ENCODE peak calls at places on chromosomes 12 and 14, in ten cellular contexts. E, Z, H, T, A, Y, L, K, V and B are unnamed samples.

GRCh38 chr12:132353811-132354210 is 24.4 kb upstream of the GALNT9 start:
- DNase-seq in H (no peak), K (no peak), E (no peak), Z (peak; percentile 13), T (no peak), L (no peak), Y (no peak), A (peak; percentile 57), V (no peak), B (peak; percentile 40)

GRCh38 chr12:21502164-21502496 is 541 bp downstream of the GOLT1B start:
- DNase-seq in Z (no peak), A (no peak), H (peak; percentile 66), K (no peak), E (peak; percentile 37), V (no peak), Y (peak; percentile 20), T (peak; percentile 4), L (no peak), B (peak; percentile 54)

GRCh38 chr14:74569826-74570591 is 42.0 kb downstream of the LTBP2 start:
- DNase-seq in T (no peak), K (no peak), H (no peak), Z (no peak), V (no peak), Y (no peak), A (no peak), E (no peak), L (peak; percentile 35), B (no peak)

GRCh38 chr14:106044949-106045596 is 518.7 kb downstream of the TMEM121 start:
- DNase-seq in Y (peak; percentile 64), Z (peak; percentile 70), H (no peak), V (peak; percentile 8), L (peak; percentile 56), K (peak; percentile 18), A (peak; percentile 41), E (peak; percentile 64), T (no peak), B (peak; percentile 76)

GRCh38 chr14:89029961-89030694 is 205.7 kb downstream of the TTC8 start:
- DNase-seq in Z (no peak), L (no peak), Y (no peak), T (no peak), A (no peak), H (no peak), E (no peak), K (no peak), V (no peak), B (no peak)

GRCh38 chr14:94145902-94146527 is 16.6 kb upstream of the IFI27L2 start:
- DNase-seq in V (no peak), E (no peak), Y (no peak), L (no peak), H (no peak), T (no peak), K (no peak), Z (no peak), A (no peak), B (no peak)

GRCh38 chr12:8687846-8688601 is 9.8 kb upstream of the RIMKLB start:
- DNase-seq in A (no peak), V (peak; percentile 56), H (peak; percentile 94), L (no peak), E (peak; percentile 34), K (peak; percentile 32), Z (no peak), T (peak; percentile 53), Y (peak; percentile 29), B (no peak)

GRCh38 chr12:111304642-111305071 is 64.2 kb downstream of the PHETA1 start:
- DNase-seq in T (no peak), V (peak; percentile 71), Y (no peak), Z (no peak), H (no peak), L (no peak), A (no peak), E (no peak), K (no peak), B (no peak)

GRCh38 chr12:82740129-82741000 is 53.7 kb downstream of the TMTC2 start:
- DNase-seq in V (peak; percentile 23), K (no peak), H (no peak), A (no peak), E (no peak), Y (no peak), L (no peak), Z (no peak), T (no peak), B (no peak)

GRCh38 chr12:42360747-42361403 is 34.9 kb downstream of the PPHLN1 start:
- DNase-seq in A (no peak), H (no peak), T (no peak), Y (no peak), V (no peak), Z (no peak), L (no peak), E (no peak), K (no peak), B (no peak)

GRCh38 chr14:79584679-79585078 is 626.6 kb downstream of the DIO2 start:
- DNase-seq in A (no peak), V (no peak), T (no peak), Z (no peak), H (no peak), E (peak; percentile 8), Y (no peak), K (no peak), L (no peak), B (no peak)

GRCh38 chr12:100793182-100793581 is 1.4 kb upstream of the ANO4 start:
- DNase-seq in V (no peak), Z (no peak), K (no peak), T (no peak), A (no peak), E (no peak), Y (no peak), L (no peak), H (no peak), B (no peak)

DNA sequence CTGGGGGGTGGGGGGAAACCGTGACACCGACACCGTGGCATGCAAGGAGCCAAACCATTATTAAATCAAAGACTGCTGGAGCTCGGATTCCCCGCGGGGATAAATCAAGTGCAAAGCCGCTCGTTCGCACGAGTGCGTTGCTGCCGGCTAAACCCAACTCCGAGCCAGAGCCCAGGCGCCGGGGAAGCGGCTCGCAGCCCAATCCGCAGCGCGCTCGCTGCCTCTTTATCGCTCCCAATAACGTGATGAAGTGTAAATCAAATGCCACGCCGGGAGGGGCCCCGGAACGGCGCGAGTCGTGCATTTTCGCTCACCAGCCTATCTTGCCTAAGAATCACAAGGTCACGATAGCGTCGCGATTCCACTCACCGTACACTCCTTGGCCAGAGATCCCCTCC is 1.3 kb downstream of the MDGA2 start:
- DNase-seq in Y (no peak), V (peak; percentile 55), Z (no peak), T (no peak), A (peak; percentile 73), L (no peak), K (no peak), H (no peak), E (no peak), B (no peak)
- H3K4me3 ChIP-seq in Y (no peak overlapping the region), V (peak overlapping the region; percentile 89), Z (no peak overlapping the region), T (peak overlapping the region; percentile 47), A (peak overlapping the region; percentile 43), L (no peak overlapping the region), K (no peak overlapping the region), H (peak overlapping the region; percentile 38), E (no peak overlapping the region), B (peak overlapping the region; percentile 19)

DNA sequence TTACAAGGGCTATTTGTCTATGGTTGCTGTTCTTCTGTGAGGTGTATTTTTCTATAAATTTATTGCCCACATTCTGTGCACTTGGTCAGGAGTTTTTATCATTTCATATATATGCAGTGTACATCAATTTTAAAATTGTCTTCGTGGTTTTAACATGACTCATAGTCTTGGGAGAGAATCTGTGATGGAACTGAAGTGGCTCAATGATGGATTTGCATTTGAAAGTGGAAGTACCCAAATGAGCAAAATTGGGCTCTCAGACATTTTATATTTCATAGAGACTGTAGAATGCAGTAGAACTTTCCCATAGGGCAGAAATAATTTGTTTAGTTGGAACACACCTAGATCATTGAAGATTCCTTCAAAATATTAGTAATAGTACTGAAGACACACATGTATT is 1.9 kb upstream of the SCFD1 start:
- DNase-seq in H (no peak), A (no peak), L (no peak), K (no peak), E (no peak), Z (no peak), V (no peak), Y (no peak), T (no peak), B (no peak)
- H3K4me1 ChIP-seq in H (peaks cover 29% of the 10 kb centered on the region), A (peaks cover 27% of the 10 kb centered on the region), L (peaks cover 22% of the 10 kb centered on the region), K (peaks cover 15% of the 10 kb centered on the region), E (peaks cover 16% of the 10 kb centered on the region), Z (peaks cover 16% of the 10 kb centered on the region), V (no peaks in the 10 kb centered on the region), Y (peaks cover 21% of the 10 kb centered on the region), T (peaks cover 16% of the 10 kb centered on the region), B (peaks cover 30% of the 10 kb centered on the region)

GRCh38 chr12:32399045-32399372 is 349 bp upstream of the FGD4 start:
- DNase-seq in Y (peak; percentile 88), T (no peak), Z (no peak), A (no peak), E (no peak), V (no peak), L (no peak), H (no peak), K (no peak), B (no peak)
- H3K4me3 ChIP-seq in Y (peak overlapping the region; percentile 52), T (peak overlapping the region; percentile 72), Z (peak overlapping the region; percentile 73), A (peak overlapping the region; percentile 96), E (no peak overlapping the region), V (peak overlapping the region; percentile 65), L (peak overlapping the region; percentile 45), H (peak overlapping the region; percentile 64), K (peak overlapping the region; percentile 81), B (peak overlapping the region; percentile 91)

GRCh38 chr14:31945074-31945613 is 132.0 kb upstream of the ARHGAP5 start:
- DNase-seq in Z (peak; percentile 69), L (peak; percentile 74), K (no peak), E (no peak), A (no peak), H (no peak), V (no peak), T (no peak), Y (peak; percentile 61), B (no peak)

GRCh38 chr14:31943217-31943616 is 133.9 kb upstream of the ARHGAP5 start:
- DNase-seq in H (no peak), E (no peak), V (no peak), K (no peak), Y (no peak), L (no peak), Z (no peak), A (no peak), T (no peak), B (no peak)

GRCh38 chr14:31942216-31942841 is 134.8 kb upstream of the ARHGAP5 start:
- DNase-seq in K (no peak), Y (no peak), A (no peak), V (no peak), E (no peak), Z (no peak), T (no peak), L (no peak), H (no peak), B (no peak)

GRCh38 chr14:31944256-31945073 is 132.6 kb upstream of the ARHGAP5 start:
- DNase-seq in V (no peak), Z (peak; percentile 88), A (no peak), H (no peak), T (no peak), L (peak; percentile 89), K (no peak), E (no peak), Y (peak; percentile 90), B (no peak)

DNA sequence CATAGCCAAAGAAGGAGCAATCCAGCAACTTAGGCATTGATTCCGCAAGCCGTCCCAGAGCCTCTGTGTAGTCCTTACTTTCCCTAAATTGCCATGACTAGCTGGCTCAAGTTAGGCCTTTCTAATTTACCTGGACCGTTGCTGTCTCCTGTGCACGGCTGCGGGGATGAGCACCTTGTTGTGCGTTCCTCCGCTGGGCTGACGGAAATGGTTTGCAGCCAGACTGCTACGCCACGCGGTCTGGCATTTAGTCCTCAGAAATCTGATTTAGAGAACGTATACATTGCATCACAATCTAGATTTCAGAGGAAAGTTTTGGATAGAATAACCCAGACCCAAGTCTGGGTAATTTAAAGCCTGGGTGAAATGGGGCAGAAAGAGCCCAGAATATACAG is 133.2 kb upstream of the ARHGAP5 start:
- DNase-seq in Y (peak; percentile 25), T (no peak), H (no peak), A (no peak), L (peak; percentile 55), V (no peak), K (no peak), E (no peak), Z (peak; percentile 55), B (no peak)
- H3K4me1 ChIP-seq in Y (peaks cover 10% of the 10 kb centered on the region), T (no peaks in the 10 kb centered on the region), H (no peaks in the 10 kb centered on the region), A (no peaks in the 10 kb centered on the region), L (peaks cover 14% of the 10 kb centered on the region), V (no peaks in the 10 kb centered on the region), K (peaks cover 3% of the 10 kb centered on the region), E (no peaks in the 10 kb centered on the region), Z (peaks cover 18% of the 10 kb centered on the region), B (no peaks in the 10 kb centered on the region)